ENCODE peak calls at places on chromosomes 13 and 19, in ten cellular contexts. L is cerebellum; O is kidney glomerular epithelial cell; U is pancreas; B is stimulated activated CD4-positive, alpha-beta T cell treated with anti-CD3 and anti-CD28 coated beads, Interleukin-1b, Interleukin-23, amount 100 ng/mL, for 48 hours; Z is heart right ventricle; Y is naive thymus-derived CD8-positive, alpha-beta T cell; D is lower leg skin; V is effector CD4-positive, alpha-beta T cell; I is stimulated activated naive CD8-positive, alpha-beta T cell treated with anti-CD3 and anti-CD28 coated beads, Interleukin-15, Interleukin-2, amounts not matched to agents 100 U/mL and 50 U/mL, for 24 hours. Q is an unnamed sample.

GRCh38 chr13:24199016-24199415 is 38.5 kb downstream of the SPATA13 start:
- DNase-seq in L (no peak), O (no peak), U (no peak), B (no peak), Z (no peak), Y (no peak), D (peak; percentile 47), V (no peak), I (no peak), Q (no peak)

GRCh38 chr13:108963276-108963810 is 333.9 kb downstream of the MYO16 start:
- DNase-seq in L (no peak), O (no peak), U (no peak), B (no peak), Z (no peak), Y (no peak), D (no peak), V (no peak), I (no peak), Q (no peak)

GRCh38 chr19:34837262-34837661 is 64.2 kb upstream of the ZNF599 start:
- DNase-seq in L (no peak), O (no peak), U (peak; percentile 14), B (no peak), Z (peak; percentile 59), Y (no peak), D (no peak), V (no peak), I (no peak), Q (no peak)

GRCh38 chr19:11380653-11381534 is 3.2 kb downstream of the EPOR start:
- DNase-seq in L (peak; percentile 100), O (peak; percentile 97), U (peak; percentile 95), B (peak; percentile 97), Z (peak; percentile 93), Y (peak; percentile 99), D (peak; percentile 96), V (peak; percentile 95), I (peak; percentile 93), Q (peak; percentile 99)

GRCh38 chr19:19624032-19624570 is 3.9 kb downstream of the LPAR2 start:
- DNase-seq in L (no peak), O (no peak), U (no peak), B (no peak), Z (no peak), Y (no peak), D (no peak), V (no peak), I (no peak), Q (no peak)

GRCh38 chr19:1624458-1624857 is 19.2 kb upstream of the UQCR11 start:
- DNase-seq in L (peak; percentile 24), O (no peak), U (no peak), B (peak; percentile 40), Z (peak; percentile 50), Y (peak; percentile 59), D (peak; percentile 28), V (peak; percentile 35), I (peak; percentile 68), Q (peak; percentile 43)

GRCh38 chr19:13149628-13150186 is 468 bp downstream of the STX10 start:
- DNase-seq in L (no peak), O (no peak), U (no peak), B (peak; percentile 30), Z (peak; percentile 58), Y (no peak), D (peak; percentile 33), V (peak; percentile 9), I (peak; percentile 49), Q (no peak)

GRCh38 chr13:75217949-75218348 is 264.0 kb downstream of the TBC1D4 start:
- DNase-seq in L (no peak), O (peak; percentile 95), U (no peak), B (no peak), Z (no peak), Y (no peak), D (no peak), V (no peak), I (no peak), Q (no peak)

GRCh38 chr13:21465710-21466160 is 6.6 kb upstream of the ZDHHC20 start:
- DNase-seq in L (no peak), O (no peak), U (no peak), B (no peak), Z (no peak), Y (no peak), D (no peak), V (no peak), I (no peak), Q (no peak)

GRCh38 chr19:39602224-39602623 is at the start of gene LGALS13:
- DNase-seq in L (no peak), O (no peak), U (no peak), B (no peak), Z (no peak), Y (no peak), D (no peak), V (no peak), I (no peak), Q (no peak)

GRCh38 chr19:6076675-6077463 is 33.4 kb downstream of the RFX2 start:
- DNase-seq in L (no peak), O (peak; percentile 67), U (no peak), B (no peak), Z (no peak), Y (no peak), D (no peak), V (no peak), I (no peak), Q (peak; percentile 72)

GRCh38 chr19:5621311-5621944 is 1.1 kb downstream of the SAFB2 start:
- DNase-seq in L (no peak), O (no peak), U (peak; percentile 17), B (no peak), Z (no peak), Y (no peak), D (peak; percentile 24), V (no peak), I (peak; percentile 18), Q (no peak)

GRCh38 chr13:73754727-73755292 is 379.4 kb downstream of the KLF12 start:
- DNase-seq in L (peak; percentile 38), O (peak; percentile 57), U (peak; percentile 2), B (no peak), Z (no peak), Y (peak; percentile 63), D (peak; percentile 40), V (peak; percentile 20), I (no peak), Q (peak; percentile 14)

GRCh38 chr19:45591004-45591637 is 6.5 kb upstream of the OPA3 start:
- DNase-seq in L (no peak), O (peak; percentile 19), U (peak; percentile 50), B (peak; percentile 50), Z (no peak), Y (peak; percentile 22), D (no peak), V (no peak), I (peak; percentile 66), Q (no peak)

GRCh38 chr19:29084266-29084665 is 128.7 kb downstream of the UQCRFS1 start:
- DNase-seq in L (no peak), O (no peak), U (no peak), B (no peak), Z (no peak), Y (no peak), D (no peak), V (no peak), I (peak; percentile 3), Q (no peak)

GRCh38 chr19:49390978-49391304 is 2.9 kb downstream of the KASH5 start:
- DNase-seq in L (no peak), O (no peak), U (peak; percentile 74), B (no peak), Z (no peak), Y (no peak), D (no peak), V (no peak), I (no peak), Q (no peak)

GRCh38 chr19:40159744-40160143 is 31.5 kb upstream of the MAP3K10 start:
- DNase-seq in L (no peak), O (no peak), U (no peak), B (no peak), Z (no peak), Y (no peak), D (no peak), V (no peak), I (no peak), Q (no peak)

GRCh38 chr19:43455321-43456113 is 9.9 kb downstream of the LYPD3 start:
- DNase-seq in L (no peak), O (no peak), U (no peak), B (no peak), Z (no peak), Y (no peak), D (no peak), V (no peak), I (no peak), Q (peak; percentile 91)

GRCh38 chr13:109427695-109428094 is 358.7 kb downstream of the IRS2 start:
- DNase-seq in L (no peak), O (no peak), U (no peak), B (no peak), Z (no peak), Y (no peak), D (no peak), V (no peak), I (no peak), Q (no peak)

GRCh38 chr13:23069571-23069970 is 111.2 kb upstream of the SGCG start:
- DNase-seq in L (no peak), O (no peak), U (no peak), B (no peak), Z (no peak), Y (no peak), D (no peak), V (no peak), I (no peak), Q (no peak)

GRCh38 chr19:46513461-46514236 is 18.0 kb upstream of the PNMA8B start:
- DNase-seq in L (peak; percentile 57), O (peak; percentile 50), U (peak; percentile 29), B (peak; percentile 79), Z (peak; percentile 80), Y (peak; percentile 77), D (peak; percentile 68), V (peak; percentile 81), I (peak; percentile 91), Q (peak; percentile 68)

GRCh38 chr13:112447761-112448603 is 71.8 kb downstream of the SPACA7 start:
- DNase-seq in L (no peak), O (no peak), U (no peak), B (no peak), Z (no peak), Y (no peak), D (no peak), V (no peak), I (no peak), Q (no peak)

GRCh38 chr13:24220086-24220703 is 59.7 kb downstream of the SPATA13 start:
- DNase-seq in L (peak; percentile 60), O (peak; percentile 83), U (peak; percentile 63), B (peak; percentile 52), Z (no peak), Y (peak; percentile 77), D (peak; percentile 69), V (peak; percentile 51), I (peak; percentile 44), Q (peak; percentile 77)